ENCODE peak calls at places on chromosomes 6 and 20, in four cellular contexts. One of them, this sample, is unnamed.

GRCh38 chr6:119757467-119757866 is 407.9 kb upstream of the MAN1A1 start:
- DNase-seq in H1: no peak
- DNase-seq in GM12878: no peak
- DNase-seq in K562: no peak
- DNase-seq in this sample: no peak

GRCh38 chr6:10759884-10760329 is 12.3 kb downstream of the TMEM14B start:
- DNase-seq in H1: no peak
- DNase-seq in K562: no peak
- DNase-seq in GM12878: no peak
- DNase-seq in this sample: peak; percentile 89

GRCh38 chr6:159996626-159997497 is 28.0 kb downstream of the IGF2R start:
- DNase-seq in H1: no peak
- DNase-seq in GM12878: no peak
- DNase-seq in K562: no peak
- DNase-seq in this sample: no peak

GRCh38 chr6:151239603-151240035 is at the start of gene AKAP12:
- DNase-seq in H1: peak; percentile 78
- DNase-seq in GM12878: no peak
- DNase-seq in K562: no peak
- DNase-seq in this sample: peak; percentile 45

GRCh38 chr6:148561629-148562028 is 185.2 kb upstream of the UST start:
- DNase-seq in K562: no peak
- DNase-seq in GM12878: no peak
- DNase-seq in H1: no peak
- DNase-seq in this sample: no peak

GRCh38 chr6:24504642-24505586 is 10.1 kb downstream of the ALDH5A1 start:
- DNase-seq in GM12878: no peak
- DNase-seq in H1: no peak
- DNase-seq in K562: no peak
- DNase-seq in this sample: no peak

GRCh38 chr20:61184194-61184593 is 67.9 kb upstream of the CDH4 start:
- DNase-seq in K562: no peak
- DNase-seq in H1: no peak
- DNase-seq in GM12878: no peak
- DNase-seq in this sample: no peak

GRCh38 chr6:25878721-25879322 is 4.8 kb upstream of the SLC17A3 start:
- DNase-seq in K562: no peak
- DNase-seq in H1: no peak
- DNase-seq in GM12878: no peak
- DNase-seq in this sample: no peak

GRCh38 chr6:116572162-116572561 is 858 bp downstream of the RWDD1 start:
- DNase-seq in GM12878: no peak
- DNase-seq in H1: no peak
- DNase-seq in K562: peak; percentile 17
- DNase-seq in this sample: peak; percentile 55

GRCh38 chr6:12750416-12750815 is 33.8 kb downstream of the PHACTR1 start:
- DNase-seq in H1: no peak
- DNase-seq in K562: no peak
- DNase-seq in GM12878: no peak
- DNase-seq in this sample: no peak

GRCh38 chr6:43851204-43851855 is 81.3 kb downstream of the VEGFA start:
- DNase-seq in H1: no peak
- DNase-seq in K562: no peak
- DNase-seq in GM12878: no peak
- DNase-seq in this sample: peak; percentile 73

GRCh38 chr6:16989382-16989781 is 112.5 kb upstream of the STMND1 start:
- DNase-seq in H1: no peak
- DNase-seq in K562: no peak
- DNase-seq in GM12878: no peak
- DNase-seq in this sample: no peak

GRCh38 chr6:13573669-13574110 is 711 bp upstream of the SIRT5 start:
- DNase-seq in K562: peak; percentile 28
- DNase-seq in H1: no peak
- DNase-seq in GM12878: no peak
- DNase-seq in this sample: peak; percentile 46

GRCh38 chr20:58715709-58716475 is 23.3 kb downstream of the NPEPL1 start:
- DNase-seq in K562: no peak
- DNase-seq in H1: peak; percentile 47
- DNase-seq in GM12878: no peak
- DNase-seq in this sample: no peak

GRCh38 chr6:144285548-144285797 is 338 bp downstream of the UTRN start:
- DNase-seq in K562: no peak
- DNase-seq in H1: no peak
- DNase-seq in GM12878: no peak
- DNase-seq in this sample: no peak

GRCh38 chr20:35776513-35777101 is 4.8 kb downstream of the PHF20 start:
- DNase-seq in H1: no peak
- DNase-seq in K562: no peak
- DNase-seq in GM12878: no peak
- DNase-seq in this sample: peak; percentile 55

GRCh38 chr6:73942581-73942980 is 246.6 kb downstream of the CD109 start:
- DNase-seq in GM12878: no peak
- DNase-seq in K562: no peak
- DNase-seq in H1: no peak
- DNase-seq in this sample: peak; percentile 79

GRCh38 chr6:42100029-42100901 is 42.2 kb downstream of the C6orf132 start:
- DNase-seq in GM12878: no peak
- DNase-seq in K562: peak; percentile 65
- DNase-seq in H1: no peak
- DNase-seq in this sample: peak; percentile 84

GRCh38 chr6:114096553-114097172 is 125.7 kb upstream of the HDAC2 start:
- DNase-seq in H1: no peak
- DNase-seq in GM12878: no peak
- DNase-seq in K562: peak; percentile 60
- DNase-seq in this sample: peak; percentile 28

GRCh38 chr6:14231071-14231483 is 113.5 kb downstream of the CD83 start:
- DNase-seq in GM12878: no peak
- DNase-seq in H1: no peak
- DNase-seq in K562: no peak
- DNase-seq in this sample: no peak

GRCh38 chr20:1775117-1775516 is 117.5 kb upstream of the SIRPG start:
- DNase-seq in H1: no peak
- DNase-seq in GM12878: no peak
- DNase-seq in K562: no peak
- DNase-seq in this sample: peak; percentile 63

GRCh38 chr20:9985773-9986172 is 49.0 kb upstream of the ANKEF1 start:
- DNase-seq in H1: no peak
- DNase-seq in GM12878: no peak
- DNase-seq in K562: no peak
- DNase-seq in this sample: no peak

GRCh38 chr6:39449022-39449421 is 126.5 kb upstream of the KCNK16 start:
- DNase-seq in H1: no peak
- DNase-seq in GM12878: no peak
- DNase-seq in K562: no peak
- DNase-seq in this sample: no peak

GRCh38 chr6:56851104-56851503 is 103.8 kb upstream of the BEND6 start:
- DNase-seq in K562: no peak
- DNase-seq in H1: no peak
- DNase-seq in GM12878: no peak
- DNase-seq in this sample: peak; percentile 74

GRCh38 chr6:7087066-7087465 is 20.7 kb upstream of the RREB1 start:
- DNase-seq in K562: no peak
- DNase-seq in H1: no peak
- DNase-seq in GM12878: no peak
- DNase-seq in this sample: peak; percentile 10

GRCh38 chr6:157241411-157241979 is 81.8 kb downstream of the TMEM242 start:
- DNase-seq in GM12878: no peak
- DNase-seq in K562: no peak
- DNase-seq in H1: no peak
- DNase-seq in this sample: no peak

GRCh38 chr6:55694148-55694547 is 115.2 kb upstream of the HMGCLL1 start:
- DNase-seq in H1: peak; percentile 51
- DNase-seq in GM12878: no peak
- DNase-seq in K562: no peak
- DNase-seq in this sample: peak; percentile 78

GRCh38 chr6:136307351-136307750 is 17.7 kb upstream of the BCLAF1 start:
- DNase-seq in H1: no peak
- DNase-seq in GM12878: no peak
- DNase-seq in K562: peak; percentile 27
- DNase-seq in this sample: no peak

GRCh38 chr20:62359491-62360121 is 7.5 kb downstream of the LAMA5 start:
- DNase-seq in K562: no peak
- DNase-seq in GM12878: no peak
- DNase-seq in H1: no peak
- DNase-seq in this sample: no peak

GRCh38 chr6:70108230-70108629 is 194.7 kb downstream of the COL9A1 start:
- DNase-seq in K562: peak; percentile 34
- DNase-seq in GM12878: peak; percentile 21
- DNase-seq in H1: no peak
- DNase-seq in this sample: peak; percentile 35

GRCh38 chr6:142300758-142301251 is 1.0 kb upstream of the ADGRG6 start:
- DNase-seq in H1: no peak
- DNase-seq in GM12878: no peak
- DNase-seq in K562: no peak
- DNase-seq in this sample: peak; percentile 71

GRCh38 chr6:157194643-157195042 is 128.7 kb downstream of the TMEM242 start:
- DNase-seq in GM12878: no peak
- DNase-seq in H1: no peak
- DNase-seq in K562: no peak
- DNase-seq in this sample: peak; percentile 65

GRCh38 chr6:7229376-7230326 is 83.3 kb downstream of the SSR1 start:
- DNase-seq in K562: peak; percentile 47
- DNase-seq in H1: no peak
- DNase-seq in GM12878: no peak
- DNase-seq in this sample: no peak

GRCh38 chr20:43658723-43659419 is 8.0 kb upstream of the MYBL2 start:
- DNase-seq in H1: no peak
- DNase-seq in K562: no peak
- DNase-seq in GM12878: no peak
- DNase-seq in this sample: no peak
- TF ChIP-seq CHD1 in H1: no peak
- TF ChIP-seq CHD1 in K562: no peak
- TF ChIP-seq CHD1 in GM12878: no peak
- TF ChIP-seq CHD1 in this sample: no peak

GRCh38 chr6:164252952-164253351 is 838.4 kb downstream of the QKI start:
- DNase-seq in H1: no peak
- DNase-seq in K562: no peak
- DNase-seq in GM12878: no peak
- DNase-seq in this sample: no peak
- TF ChIP-seq USF2 in H1: no peak
- TF ChIP-seq USF2 in K562: no peak
- TF ChIP-seq USF2 in GM12878: no peak
- TF ChIP-seq USF2 in this sample: no peak

GRCh38 chr6:50849781-50850180 is 31.1 kb downstream of the TFAP2B start:
- DNase-seq in H1: no peak
- DNase-seq in K562: no peak
- DNase-seq in GM12878: no peak
- DNase-seq in this sample: no peak
- TF ChIP-seq CHD1 in H1: no peak
- TF ChIP-seq CHD1 in K562: no peak
- TF ChIP-seq CHD1 in GM12878: no peak
- TF ChIP-seq CHD1 in this sample: no peak

GRCh38 chr6:21171801-21172200 is 421.8 kb upstream of the SOX4 start:
- DNase-seq in K562: no peak
- DNase-seq in GM12878: no peak
- DNase-seq in H1: no peak
- DNase-seq in this sample: no peak

GRCh38 chr6:21180800-21181337 is 412.7 kb upstream of the SOX4 start:
- DNase-seq in GM12878: no peak
- DNase-seq in H1: no peak
- DNase-seq in K562: no peak
- DNase-seq in this sample: no peak

GRCh38 chr6:21180155-21180554 is 413.4 kb upstream of the SOX4 start:
- DNase-seq in K562: no peak
- DNase-seq in H1: no peak
- DNase-seq in GM12878: peak; percentile 59
- DNase-seq in this sample: no peak

GRCh38 chr6:21173678-21174077 is 419.9 kb upstream of the SOX4 start:
- DNase-seq in K562: no peak
- DNase-seq in GM12878: no peak
- DNase-seq in H1: no peak
- DNase-seq in this sample: no peak

DNA sequence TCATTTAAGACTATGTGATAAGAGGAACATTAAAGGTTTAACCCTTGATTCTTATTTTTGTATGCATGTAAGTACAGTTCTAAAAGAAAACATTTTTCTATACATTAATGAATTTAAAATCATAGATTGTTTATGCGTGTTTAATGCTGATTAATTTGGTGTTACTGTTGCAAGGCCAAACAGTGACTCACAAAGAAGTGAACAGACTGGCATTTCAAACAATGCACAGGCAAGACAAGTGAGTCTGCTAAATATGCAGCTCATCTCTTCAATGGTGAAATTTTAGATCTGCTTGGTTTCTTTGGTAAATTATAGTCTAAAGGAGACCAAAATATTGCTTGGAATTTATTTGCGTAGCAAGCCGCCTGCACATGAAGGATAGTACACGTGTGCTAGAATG is 417.4 kb upstream of the SOX4 start:
- DNase-seq in H1: no peak
- DNase-seq in GM12878: no peak
- DNase-seq in K562: no peak
- DNase-seq in this sample: no peak
- TF ChIP-seq USF2 in H1: no peak
- TF ChIP-seq USF2 in GM12878: no peak
- TF ChIP-seq USF2 in K562: no peak
- TF ChIP-seq USF2 in this sample: no peak

GRCh38 chr20:46139908-46140482 is 21.9 kb downstream of the CD40 start:
- DNase-seq in K562: no peak
- DNase-seq in H1: no peak
- DNase-seq in GM12878: no peak
- DNase-seq in this sample: no peak

GRCh38 chr20:46135856-46136633 is 17.9 kb downstream of the CD40 start:
- DNase-seq in GM12878: no peak
- DNase-seq in K562: no peak
- DNase-seq in H1: no peak
- DNase-seq in this sample: no peak

GRCh38 chr20:46137816-46138215 is 19.7 kb downstream of the CD40 start:
- DNase-seq in K562: no peak
- DNase-seq in H1: no peak
- DNase-seq in GM12878: no peak
- DNase-seq in this sample: no peak

GRCh38 chr20:46142124-46142523 is 24.0 kb downstream of the CD40 start:
- DNase-seq in H1: no peak
- DNase-seq in GM12878: no peak
- DNase-seq in K562: no peak
- DNase-seq in this sample: no peak

DNA sequence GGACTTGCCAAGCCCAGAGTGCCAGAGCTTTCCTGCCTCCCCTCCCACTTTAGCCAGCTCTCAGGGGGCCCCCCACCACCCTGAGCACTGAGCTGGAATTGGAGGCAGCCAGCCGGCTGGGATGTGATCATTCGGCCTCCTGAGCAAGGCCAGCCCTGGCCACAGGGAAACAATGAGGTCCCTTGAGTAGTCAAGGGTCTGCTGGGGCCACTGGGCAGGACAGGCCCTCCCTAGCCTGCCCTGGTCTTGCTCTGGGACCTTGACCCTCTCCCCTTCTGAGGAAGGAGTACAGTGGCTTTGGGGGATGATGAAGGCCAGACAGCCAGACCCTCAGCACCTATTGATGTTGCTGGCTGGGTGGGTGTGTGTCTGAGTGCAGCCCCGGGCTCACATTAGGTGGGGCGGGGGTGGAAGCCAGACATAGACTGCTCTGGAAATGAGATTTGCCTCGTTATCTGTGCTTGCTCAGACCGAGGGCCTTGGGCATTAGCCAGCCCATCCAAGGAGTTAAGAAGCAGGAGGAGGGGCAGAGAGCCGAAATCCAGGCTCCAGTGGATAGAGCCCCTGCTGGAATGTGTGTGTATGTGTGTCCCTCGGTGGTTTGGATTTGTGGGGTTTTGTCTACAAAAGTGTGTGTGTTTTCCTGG is 21.3 kb downstream of the CD40 start:
- DNase-seq in GM12878: no peak
- DNase-seq in H1: no peak
- DNase-seq in K562: no peak
- DNase-seq in this sample: no peak
- TF ChIP-seq CHD1 in GM12878: no peak
- TF ChIP-seq CHD1 in H1: no peak
- TF ChIP-seq CHD1 in K562: no peak
- TF ChIP-seq CHD1 in this sample: no peak

This sample was measured in IMR-90.